ENCODE peak calls at places on chromosomes 6 and 20, in four cellular contexts. One of them, this sample, is unnamed.
A peak's percentile ranks its signal among the peaks of the same experiment; 100 is the strongest.

GRCh38 chr20:53413188-53413631 is 180.4 kb downstream of the ZNF217 start:
- DNase-seq in HepG2: peak; percentile 83
- DNase-seq in GM12878: peak; percentile 52
- DNase-seq in K562: peak; percentile 61
- DNase-seq in this sample: peak; percentile 94

GRCh38 chr20:35319206-35320197 is 27.3 kb upstream of the FAM83C start:
- DNase-seq in HepG2: no peak
- DNase-seq in GM12878: no peak
- DNase-seq in K562: no peak
- DNase-seq in this sample: no peak

GRCh38 chr6:3509326-3509725 is 52.5 kb upstream of the SLC22A23 start:
- DNase-seq in HepG2: no peak
- DNase-seq in GM12878: no peak
- DNase-seq in K562: no peak
- DNase-seq in this sample: no peak

GRCh38 chr6:142474446-142475289 is 172.9 kb downstream of the ADGRG6 start:
- DNase-seq in HepG2: peak; percentile 63
- DNase-seq in GM12878: no peak
- DNase-seq in K562: peak; percentile 58
- DNase-seq in this sample: peak; percentile 93

GRCh38 chr6:44116643-44117382 is 10.4 kb downstream of the MRPL14 start:
- DNase-seq in HepG2: no peak
- DNase-seq in GM12878: no peak
- DNase-seq in K562: peak; percentile 27
- DNase-seq in this sample: no peak

GRCh38 chr20:61422636-61423425 is 170.8 kb downstream of the CDH4 start:
- DNase-seq in HepG2: no peak
- DNase-seq in GM12878: no peak
- DNase-seq in K562: no peak
- DNase-seq in this sample: peak; percentile 56

GRCh38 chr6:140303218-140303949 is 928.9 kb upstream of the CITED2 start:
- DNase-seq in HepG2: no peak
- DNase-seq in GM12878: no peak
- DNase-seq in K562: no peak
- DNase-seq in this sample: no peak

GRCh38 chr20:48765359-48765758 is 62.4 kb downstream of the PREX1 start:
- DNase-seq in HepG2: no peak
- DNase-seq in GM12878: no peak
- DNase-seq in K562: no peak
- DNase-seq in this sample: no peak

GRCh38 chr6:72321741-72322140 is 300.1 kb upstream of the KCNQ5 start:
- DNase-seq in HepG2: no peak
- DNase-seq in GM12878: no peak
- DNase-seq in K562: no peak
- DNase-seq in this sample: no peak

GRCh38 chr20:17525650-17526049 is 5.5 kb downstream of the BFSP1 start:
- DNase-seq in HepG2: peak; percentile 50
- DNase-seq in GM12878: no peak
- DNase-seq in K562: peak; percentile 28
- DNase-seq in this sample: peak; percentile 79

GRCh38 chr6:50816947-50817637 is 1.6 kb upstream of the TFAP2B start:
- DNase-seq in HepG2: no peak
- DNase-seq in GM12878: no peak
- DNase-seq in K562: no peak
- DNase-seq in this sample: no peak

GRCh38 chr6:11929451-11929850 is 82.7 kb upstream of the HIVEP1 start:
- DNase-seq in HepG2: no peak
- DNase-seq in GM12878: no peak
- DNase-seq in K562: no peak
- DNase-seq in this sample: no peak

GRCh38 chr20:61531553-61532345 is 279.7 kb downstream of the CDH4 start:
- DNase-seq in HepG2: no peak
- DNase-seq in GM12878: no peak
- DNase-seq in K562: peak; percentile 23
- DNase-seq in this sample: no peak

GRCh38 chr6:89792881-89793280 is 26.7 kb downstream of the MDN1 start:
- DNase-seq in HepG2: peak; percentile 52
- DNase-seq in GM12878: no peak
- DNase-seq in K562: peak; percentile 49
- DNase-seq in this sample: peak; percentile 58

GRCh38 chr6:19472168-19472567 is 365.0 kb upstream of the ID4 start:
- DNase-seq in HepG2: no peak
- DNase-seq in GM12878: no peak
- DNase-seq in K562: no peak
- DNase-seq in this sample: no peak

GRCh38 chr6:21468487-21468886 is 125.1 kb upstream of the SOX4 start:
- DNase-seq in HepG2: no peak
- DNase-seq in GM12878: no peak
- DNase-seq in K562: no peak
- DNase-seq in this sample: no peak

GRCh38 chr6:167720456-167721285 is 106.0 kb upstream of the AFDN start:
- DNase-seq in HepG2: no peak
- DNase-seq in GM12878: no peak
- DNase-seq in K562: no peak
- DNase-seq in this sample: no peak

GRCh38 chr6:41559655-41560439 is 13.7 kb downstream of the FOXP4 start:
- DNase-seq in HepG2: no peak
- DNase-seq in GM12878: no peak
- DNase-seq in K562: no peak
- DNase-seq in this sample: peak; percentile 60

GRCh38 chr6:21538186-21538798 is 55.3 kb upstream of the SOX4 start:
- DNase-seq in HepG2: peak; percentile 64
- DNase-seq in GM12878: no peak
- DNase-seq in K562: no peak
- DNase-seq in this sample: no peak

GRCh38 chr20:59042151-59042795 is at the start of gene PRELID3B:
- DNase-seq in HepG2: peak; percentile 30
- DNase-seq in GM12878: no peak
- DNase-seq in K562: peak; percentile 70
- DNase-seq in this sample: peak; percentile 50

GRCh38 chr6:117600008-117600743 is 2.1 kb downstream of the GOPC start:
- DNase-seq in HepG2: no peak
- DNase-seq in GM12878: no peak
- DNase-seq in K562: peak; percentile 70
- DNase-seq in this sample: no peak

GRCh38 chr6:108492131-108492766 is 68.5 kb upstream of the FOXO3 start:
- DNase-seq in HepG2: peak; percentile 25
- DNase-seq in GM12878: no peak
- DNase-seq in K562: peak; percentile 41
- DNase-seq in this sample: peak; percentile 46

GRCh38 chr6:157215702-157216101 is 107.6 kb downstream of the TMEM242 start:
- DNase-seq in HepG2: no peak
- DNase-seq in GM12878: no peak
- DNase-seq in K562: no peak
- DNase-seq in this sample: no peak

GRCh38 chr20:22160254-22160653 is 424.1 kb downstream of the FOXA2 start:
- DNase-seq in HepG2: no peak
- DNase-seq in GM12878: no peak
- DNase-seq in K562: no peak
- DNase-seq in this sample: no peak

GRCh38 chr6:64714073-64714472 is 993.0 kb downstream of the EYS start:
- DNase-seq in HepG2: no peak
- DNase-seq in GM12878: no peak
- DNase-seq in K562: no peak
- DNase-seq in this sample: no peak

GRCh38 chr20:23622839-23623343 is 14.9 kb downstream of the CST3 start:
- DNase-seq in HepG2: peak; percentile 72
- DNase-seq in GM12878: no peak
- DNase-seq in K562: peak; percentile 40
- DNase-seq in this sample: no peak

GRCh38 chr20:59581983-59582679 is 22.2 kb upstream of the PHACTR3 start:
- DNase-seq in HepG2: no peak
- DNase-seq in GM12878: no peak
- DNase-seq in K562: no peak
- DNase-seq in this sample: no peak

GRCh38 chr6:150250826-150251225 is 108.0 kb downstream of the PPP1R14C start:
- DNase-seq in HepG2: no peak
- DNase-seq in GM12878: no peak
- DNase-seq in K562: peak; percentile 55
- DNase-seq in this sample: peak; percentile 40

GRCh38 chr20:24730750-24731149 is 218.3 kb upstream of the CST7 start:
- DNase-seq in HepG2: no peak
- DNase-seq in GM12878: no peak
- DNase-seq in K562: no peak
- DNase-seq in this sample: no peak

GRCh38 chr6:45464685-45465084 is 87.0 kb upstream of the SUPT3H start:
- DNase-seq in HepG2: no peak
- DNase-seq in GM12878: no peak
- DNase-seq in K562: no peak
- DNase-seq in this sample: no peak

GRCh38 chr6:45657243-45657642 is 279.5 kb upstream of the SUPT3H start:
- DNase-seq in HepG2: no peak
- DNase-seq in GM12878: no peak
- DNase-seq in K562: no peak
- DNase-seq in this sample: no peak

GRCh38 chr6:13302291-13302690 is 26.0 kb downstream of the TBC1D7 start:
- DNase-seq in HepG2: no peak
- DNase-seq in GM12878: no peak
- DNase-seq in K562: no peak
- DNase-seq in this sample: no peak

GRCh38 chr6:101259446-101259845 is 134.1 kb upstream of the GRIK2 start:
- DNase-seq in HepG2: no peak
- DNase-seq in GM12878: no peak
- DNase-seq in K562: no peak
- DNase-seq in this sample: no peak

GRCh38 chr6:170091639-170092579 is 199.0 kb downstream of the DLL1 start:
- DNase-seq in HepG2: no peak
- DNase-seq in GM12878: no peak
- DNase-seq in K562: no peak
- DNase-seq in this sample: no peak

GRCh38 chr6:33742837-33743236 is 3.9 kb downstream of the IP6K3 start:
- DNase-seq in HepG2: no peak
- DNase-seq in GM12878: no peak
- DNase-seq in K562: no peak
- DNase-seq in this sample: no peak

GRCh38 chr6:14187408-14187807 is 69.8 kb downstream of the CD83 start:
- DNase-seq in HepG2: no peak
- DNase-seq in GM12878: no peak
- DNase-seq in K562: no peak
- DNase-seq in this sample: no peak

GRCh38 chr6:166166314-166167257 is 1.1 kb downstream of the TBXT start:
- DNase-seq in HepG2: no peak
- DNase-seq in GM12878: no peak
- DNase-seq in K562: no peak
- DNase-seq in this sample: peak; percentile 30
- TF ChIP-seq EZH2 in HepG2: peak; percentile 79
- TF ChIP-seq EZH2 in GM12878: no peak
- TF ChIP-seq EZH2 in K562: no peak
- TF ChIP-seq EZH2 in this sample: peak; percentile 80

GRCh38 chr6:159522877-159523547 is 170.0 kb downstream of the SOD2 start:
- DNase-seq in HepG2: no peak
- DNase-seq in GM12878: no peak
- DNase-seq in K562: no peak
- DNase-seq in this sample: no peak
- TF ChIP-seq CTCF in HepG2: no peak
- TF ChIP-seq CTCF in GM12878: no peak
- TF ChIP-seq CTCF in K562: no peak
- TF ChIP-seq CTCF in this sample: no peak

GRCh38 chr20:36861875-36862801 is 13.8 kb upstream of the TLDC2 start:
- DNase-seq in HepG2: peak; percentile 87
- DNase-seq in GM12878: no peak
- DNase-seq in K562: peak; percentile 87
- DNase-seq in this sample: peak; percentile 67
- TF ChIP-seq JUNB in HepG2: no peak
- TF ChIP-seq JUNB in GM12878: no peak
- TF ChIP-seq JUNB in K562: no peak
- TF ChIP-seq JUNB in this sample: no peak

GRCh38 chr20:31972481-31973386 is 4.8 kb downstream of the XKR7 start:
- DNase-seq in HepG2: no peak
- DNase-seq in GM12878: no peak
- DNase-seq in K562: no peak
- DNase-seq in this sample: peak; percentile 55

GRCh38 chr20:31966991-31967655 is 828 bp upstream of the XKR7 start:
- DNase-seq in HepG2: no peak
- DNase-seq in GM12878: no peak
- DNase-seq in K562: no peak
- DNase-seq in this sample: peak; percentile 61

GRCh38 chr20:31967830-31968249 is at the start of gene XKR7:
- DNase-seq in HepG2: no peak
- DNase-seq in GM12878: no peak
- DNase-seq in K562: peak; percentile 29
- DNase-seq in this sample: peak; percentile 86

GRCh38 chr20:31962741-31963140 is 5.2 kb upstream of the XKR7 start:
- DNase-seq in HepG2: no peak
- DNase-seq in GM12878: no peak
- DNase-seq in K562: no peak
- DNase-seq in this sample: no peak

GRCh38 chr20:31968299-31969126 is 562 bp downstream of the XKR7 start:
- DNase-seq in HepG2: peak; percentile 64
- DNase-seq in GM12878: no peak
- DNase-seq in K562: peak; percentile 85
- DNase-seq in this sample: peak; percentile 97
- TF ChIP-seq EZH2 in HepG2: peak; percentile 40
- TF ChIP-seq EZH2 in GM12878: no peak
- TF ChIP-seq EZH2 in K562: no peak
- TF ChIP-seq EZH2 in this sample: no peak